ENCODE peak calls at places on chromosomes 5 and 9, in four cellular contexts. M is HepG2, W is GM12878, Z is K562. Y is an unnamed sample.

GRCh38 chr5:135488727-135489465 is 36.7 kb upstream of the TIFAB start:
- DNase-seq in W (no peak), Z (peak), M (peak), Y (peak)

GRCh38 chr5:44774279-44774880 is 34.4 kb upstream of the MRPS30 start:
- DNase-seq in Z (peak), W (no peak), M (peak), Y (peak)

GRCh38 chr5:1105350-1106265 is 6.3 kb downstream of the SLC12A7 start:
- DNase-seq in W (no peak), Z (peak), M (peak), Y (no peak)

GRCh38 chr5:139443766-139444473 is 4.6 kb upstream of the DNAJC18 start:
- DNase-seq in W (no peak), Z (no peak), M (no peak), Y (no peak)

GRCh38 chr9:90960941-90961340 is 159.3 kb downstream of the SYK start:
- DNase-seq in W (no peak), M (no peak), Z (no peak), Y (no peak)

GRCh38 chr9:106421772-106422171 is 441.2 kb upstream of the ZNF462 start:
- DNase-seq in Z (no peak), W (peak), M (no peak), Y (no peak)

GRCh38 chr5:318341-318897 is 3.1 kb upstream of the AHRR start:
- DNase-seq in W (no peak), M (no peak), Z (no peak), Y (peak)

GRCh38 chr5:127650649-127651048 is 1.8 kb downstream of the CTXN3 start:
- DNase-seq in W (no peak), M (no peak), Z (no peak), Y (no peak)

GRCh38 chr9:123946257-123946855 is 16.4 kb upstream of the DENND1A start:
- DNase-seq in M (no peak), W (no peak), Z (no peak), Y (no peak)
- TF ChIP-seq JUNB in M (no peak), W (no peak), Z (no peak), Y (no peak)

GRCh38 chr5:52837068-52837467 is 49.4 kb downstream of the ITGA1 start:
- DNase-seq in W (no peak), M (no peak), Z (no peak), Y (peak)
- TF ChIP-seq CREB1 in W (no peak), M (no peak), Z (no peak), Y (no peak)

DNA sequence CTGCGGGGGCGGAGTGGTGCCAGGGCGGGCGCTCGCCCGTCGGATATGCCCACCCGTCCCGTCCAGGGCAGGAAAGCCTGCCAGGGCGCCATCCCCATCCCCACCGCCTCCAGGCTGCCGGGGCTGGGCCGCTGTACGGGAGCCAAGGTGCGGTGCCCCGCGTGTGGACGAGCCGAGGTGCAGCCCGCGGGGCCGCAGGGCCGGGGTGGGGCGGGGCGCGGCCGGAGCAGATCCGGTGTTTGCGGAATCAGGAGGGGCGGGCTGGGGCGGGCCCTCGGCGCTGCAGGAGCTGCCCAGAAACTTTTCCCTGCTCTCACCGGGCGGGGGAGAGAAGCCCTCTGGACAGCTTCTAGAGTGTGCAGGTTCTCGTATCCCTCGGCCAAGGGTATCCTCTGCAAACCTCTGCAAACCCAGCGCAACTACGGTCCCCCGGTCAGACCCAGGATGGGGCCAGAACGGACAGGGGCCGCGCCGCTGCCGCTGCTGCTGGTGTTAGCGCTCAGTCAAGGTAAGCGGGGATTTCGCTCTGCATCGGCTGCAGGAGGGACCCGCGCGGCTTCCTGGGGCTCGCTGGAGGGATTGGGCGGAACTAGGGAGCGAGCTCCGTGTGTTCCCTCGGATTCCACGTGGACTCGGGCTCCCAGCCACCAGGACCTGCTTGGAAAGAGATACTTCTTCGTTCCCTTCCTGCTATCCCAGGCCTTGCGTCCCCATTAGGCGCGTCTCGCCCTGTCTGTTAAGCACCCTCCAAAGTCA is at the start of gene ITGA2:
- DNase-seq in M (peak), W (no peak), Z (peak), Y (peak)
- TF ChIP-seq EZH2 in M (no peak), W (no peak), Z (no peak), Y (no peak)

GRCh38 chr5:168676499-168676898 is 97.3 kb upstream of the PANK3 start:
- DNase-seq in Z (no peak), W (no peak), M (no peak), Y (no peak)
- TF ChIP-seq JUNB in Z (no peak), W (no peak), M (no peak), Y (no peak)

DNA sequence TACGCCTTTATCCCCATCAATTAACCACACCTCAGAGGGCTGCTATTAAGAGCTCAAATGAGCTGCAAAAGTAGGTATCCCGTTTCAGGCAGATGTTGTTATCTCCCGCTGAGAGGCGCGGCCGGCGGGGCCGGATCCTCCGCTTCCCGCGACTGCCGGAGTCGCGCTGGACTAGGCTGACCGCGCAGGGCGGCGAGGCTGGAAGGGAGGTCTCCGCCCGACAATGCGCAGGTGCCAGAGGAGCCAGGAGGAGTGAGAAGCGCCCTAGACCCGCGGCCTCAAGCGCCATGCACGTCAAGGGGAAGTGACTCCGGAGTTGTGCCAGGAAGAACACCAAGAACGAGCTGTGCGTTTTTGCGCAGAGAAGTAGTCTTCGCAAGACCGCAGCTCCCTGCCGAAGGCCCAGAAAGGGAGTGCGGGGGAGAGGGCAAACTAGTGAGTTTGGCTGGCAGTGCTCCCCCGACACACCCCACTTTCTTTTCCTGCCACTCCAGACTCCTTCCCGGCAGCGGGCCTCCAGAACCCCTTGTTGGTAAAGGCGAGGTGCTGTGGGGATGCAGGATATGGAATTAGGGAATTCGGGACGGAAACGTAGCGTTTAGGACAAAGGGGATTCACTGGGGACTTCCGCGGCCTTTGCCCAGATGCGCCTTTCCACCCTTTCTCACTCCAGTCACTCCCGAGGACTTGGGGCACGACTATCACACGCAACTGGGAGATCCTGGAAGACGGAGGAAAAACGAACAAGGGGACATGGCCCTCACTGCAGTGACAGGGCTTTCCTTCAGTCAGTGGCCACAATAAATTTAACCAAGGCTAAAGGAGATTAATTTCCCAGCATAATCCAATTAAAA is 8.0 kb downstream of the NR2F1-AS1 start:
- DNase-seq in Z (no peak), W (no peak), M (no peak), Y (peak)
- TF ChIP-seq CREB1 in Z (no peak), W (no peak), M (no peak), Y (no peak)

Y was measured in GM23338.